ENCODE peak calls at places on chromosomes 16 and 17, in seven cellular contexts. One of them, this sample, is unnamed.

GRCh38 chr17:73340093-73340596 is 28.3 kb upstream of the CDC42EP4 start:
- DNase-seq in AG10803: peak
- DNase-seq in heart right ventricle: no peak
- DNase-seq in IMR-90: peak
- DNase-seq in adrenal gland: peak
- DNase-seq in ovary: no peak
- DNase-seq in HepG2: peak
- DNase-seq in this sample: no peak

GRCh38 chr16:81711609-81712329 is 67.3 kb upstream of the PLCG2 start:
- DNase-seq in heart right ventricle: no peak
- DNase-seq in HepG2: no peak
- DNase-seq in adrenal gland: peak
- DNase-seq in IMR-90: peak
- DNase-seq in AG10803: peak
- DNase-seq in ovary: peak
- DNase-seq in this sample: no peak

GRCh38 chr16:1119766-1120611 is 23.9 kb upstream of the C1QTNF8 start:
- DNase-seq in heart right ventricle: no peak
- DNase-seq in AG10803: no peak
- DNase-seq in ovary: no peak
- DNase-seq in adrenal gland: no peak
- DNase-seq in HepG2: no peak
- DNase-seq in IMR-90: no peak
- DNase-seq in this sample: no peak

GRCh38 chr16:85308585-85309540 is 196.6 kb upstream of the CIBAR2 start:
- DNase-seq in HepG2: no peak
- DNase-seq in heart right ventricle: no peak
- DNase-seq in AG10803: no peak
- DNase-seq in ovary: no peak
- DNase-seq in IMR-90: no peak
- DNase-seq in adrenal gland: no peak
- DNase-seq in this sample: no peak

GRCh38 chr17:77304051-77304745 is 163.4 kb downstream of the SEC14L1 start:
- DNase-seq in ovary: no peak
- DNase-seq in IMR-90: no peak
- DNase-seq in AG10803: peak
- DNase-seq in HepG2: no peak
- DNase-seq in heart right ventricle: no peak
- DNase-seq in adrenal gland: no peak
- DNase-seq in this sample: no peak

GRCh38 chr17:61532818-61533217 is 58.2 kb downstream of the NACA2 start:
- DNase-seq in adrenal gland: no peak
- DNase-seq in heart right ventricle: no peak
- DNase-seq in HepG2: no peak
- DNase-seq in AG10803: no peak
- DNase-seq in IMR-90: no peak
- DNase-seq in ovary: no peak
- DNase-seq in this sample: no peak

GRCh38 chr17:72644481-72644880 is 448.0 kb downstream of the SLC39A11 start:
- DNase-seq in adrenal gland: no peak
- DNase-seq in ovary: no peak
- DNase-seq in AG10803: no peak
- DNase-seq in heart right ventricle: no peak
- DNase-seq in IMR-90: no peak
- DNase-seq in HepG2: no peak
- DNase-seq in this sample: no peak

GRCh38 chr17:66437466-66438026 is 135.1 kb downstream of the PRKCA start:
- DNase-seq in HepG2: no peak
- DNase-seq in IMR-90: no peak
- DNase-seq in ovary: no peak
- DNase-seq in heart right ventricle: no peak
- DNase-seq in AG10803: peak
- DNase-seq in adrenal gland: no peak
- DNase-seq in this sample: no peak

GRCh38 chr17:62648954-62649294 is 21.5 kb downstream of the MRC2 start:
- DNase-seq in heart right ventricle: no peak
- DNase-seq in adrenal gland: no peak
- DNase-seq in ovary: no peak
- DNase-seq in AG10803: no peak
- DNase-seq in HepG2: no peak
- DNase-seq in IMR-90: no peak
- DNase-seq in this sample: no peak

GRCh38 chr16:1818204-1818872 is 8.3 kb downstream of the HAGH start:
- DNase-seq in heart right ventricle: no peak
- DNase-seq in IMR-90: no peak
- DNase-seq in adrenal gland: peak
- DNase-seq in AG10803: no peak
- DNase-seq in HepG2: no peak
- DNase-seq in ovary: no peak
- DNase-seq in this sample: no peak

GRCh38 chr16:75931043-75931442 is 204.8 kb upstream of the CPHXL start:
- DNase-seq in AG10803: no peak
- DNase-seq in HepG2: no peak
- DNase-seq in ovary: no peak
- DNase-seq in IMR-90: peak
- DNase-seq in adrenal gland: no peak
- DNase-seq in heart right ventricle: no peak
- DNase-seq in this sample: no peak

GRCh38 chr16:9954181-9954580 is 228.0 kb downstream of the GRIN2A start:
- DNase-seq in heart right ventricle: no peak
- DNase-seq in HepG2: no peak
- DNase-seq in ovary: no peak
- DNase-seq in AG10803: peak
- DNase-seq in adrenal gland: no peak
- DNase-seq in IMR-90: no peak
- DNase-seq in this sample: no peak

GRCh38 chr17:45225051-45225700 is 3.5 kb downstream of the FMNL1 start:
- DNase-seq in ovary: no peak
- DNase-seq in IMR-90: no peak
- DNase-seq in AG10803: no peak
- DNase-seq in heart right ventricle: no peak
- DNase-seq in adrenal gland: no peak
- DNase-seq in HepG2: no peak
- DNase-seq in this sample: no peak

GRCh38 chr17:3920940-3921852 is 4.9 kb upstream of the P2RX1 start:
- DNase-seq in IMR-90: no peak
- DNase-seq in adrenal gland: no peak
- DNase-seq in HepG2: no peak
- DNase-seq in ovary: no peak
- DNase-seq in AG10803: no peak
- DNase-seq in heart right ventricle: no peak
- DNase-seq in this sample: no peak

GRCh38 chr16:3187798-3188674 is at the start of gene OR1F1:
- DNase-seq in HepG2: peak
- DNase-seq in heart right ventricle: no peak
- DNase-seq in ovary: no peak
- DNase-seq in AG10803: peak
- DNase-seq in IMR-90: peak
- DNase-seq in adrenal gland: no peak
- DNase-seq in this sample: no peak

GRCh38 chr16:85615852-85616607 is 2.9 kb downstream of the GSE1 start:
- DNase-seq in adrenal gland: peak
- DNase-seq in heart right ventricle: peak
- DNase-seq in AG10803: peak
- DNase-seq in HepG2: peak
- DNase-seq in ovary: peak
- DNase-seq in IMR-90: peak
- DNase-seq in this sample: peak

GRCh38 chr17:43366809-43367587 is 31.8 kb upstream of the ARL4D start:
- DNase-seq in AG10803: peak
- DNase-seq in heart right ventricle: no peak
- DNase-seq in IMR-90: no peak
- DNase-seq in adrenal gland: no peak
- DNase-seq in HepG2: no peak
- DNase-seq in ovary: peak
- DNase-seq in this sample: no peak

DNA sequence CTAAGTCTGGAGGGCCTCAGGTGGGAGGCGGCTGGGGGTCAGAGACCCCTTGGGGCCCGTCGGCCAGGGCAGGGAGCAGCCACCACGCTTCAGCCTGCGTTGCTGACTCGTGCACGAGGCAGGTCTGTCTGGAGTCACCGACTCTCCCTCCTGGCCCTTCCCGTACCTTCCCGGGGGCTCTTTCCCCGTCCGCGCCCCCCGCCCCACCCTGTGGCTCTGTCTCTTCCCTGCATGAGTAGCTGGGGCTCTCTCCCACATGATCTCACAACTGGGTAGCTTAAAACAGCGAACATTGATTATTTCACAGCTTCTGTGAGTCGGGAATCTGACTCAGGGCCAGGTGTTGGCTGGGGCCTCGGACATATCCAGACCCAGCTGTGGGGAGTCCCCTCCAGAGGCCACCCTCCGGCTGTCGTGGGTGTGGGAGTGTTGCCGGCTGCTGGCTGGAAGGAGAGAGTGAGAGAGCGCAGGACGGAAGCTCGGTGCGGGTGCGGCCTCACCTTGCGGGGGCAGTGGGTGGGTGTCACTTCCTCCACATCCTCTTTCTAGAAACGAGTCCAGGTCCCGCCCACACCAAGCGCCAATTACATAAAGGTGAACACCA is 17.3 kb downstream of the BAHCC1 start:
- DNase-seq in IMR-90: peak
- DNase-seq in heart right ventricle: peak
- DNase-seq in HepG2: no peak
- DNase-seq in AG10803: no peak
- DNase-seq in ovary: no peak
- DNase-seq in adrenal gland: no peak
- DNase-seq in this sample: no peak
- TF ChIP-seq CTCF in IMR-90: no peak
- TF ChIP-seq CTCF in heart right ventricle: no peak
- TF ChIP-seq CTCF in HepG2: no peak
- TF ChIP-seq CTCF in AG10803: no peak
- TF ChIP-seq CTCF in ovary: no peak
- TF ChIP-seq CTCF in adrenal gland: no peak
- TF ChIP-seq CTCF in this sample: no peak

GRCh38 chr17:80277751-80278671 is 17.4 kb downstream of the RNF213 start:
- DNase-seq in AG10803: no peak
- DNase-seq in heart right ventricle: no peak
- DNase-seq in IMR-90: no peak
- DNase-seq in ovary: no peak
- DNase-seq in HepG2: no peak
- DNase-seq in adrenal gland: peak
- DNase-seq in this sample: no peak

GRCh38 chr17:80283116-80283852 is 22.6 kb downstream of the RNF213 start:
- DNase-seq in adrenal gland: peak
- DNase-seq in AG10803: no peak
- DNase-seq in IMR-90: no peak
- DNase-seq in HepG2: no peak
- DNase-seq in heart right ventricle: no peak
- DNase-seq in ovary: no peak
- DNase-seq in this sample: no peak

GRCh38 chr17:80281516-80281915 is 20.9 kb downstream of the RNF213 start:
- DNase-seq in adrenal gland: no peak
- DNase-seq in heart right ventricle: no peak
- DNase-seq in ovary: no peak
- DNase-seq in AG10803: no peak
- DNase-seq in HepG2: no peak
- DNase-seq in IMR-90: no peak
- DNase-seq in this sample: no peak

GRCh38 chr17:80284631-80285030 is 24.0 kb downstream of the RNF213 start:
- DNase-seq in ovary: no peak
- DNase-seq in adrenal gland: no peak
- DNase-seq in heart right ventricle: no peak
- DNase-seq in HepG2: no peak
- DNase-seq in IMR-90: no peak
- DNase-seq in AG10803: no peak
- DNase-seq in this sample: no peak

DNA sequence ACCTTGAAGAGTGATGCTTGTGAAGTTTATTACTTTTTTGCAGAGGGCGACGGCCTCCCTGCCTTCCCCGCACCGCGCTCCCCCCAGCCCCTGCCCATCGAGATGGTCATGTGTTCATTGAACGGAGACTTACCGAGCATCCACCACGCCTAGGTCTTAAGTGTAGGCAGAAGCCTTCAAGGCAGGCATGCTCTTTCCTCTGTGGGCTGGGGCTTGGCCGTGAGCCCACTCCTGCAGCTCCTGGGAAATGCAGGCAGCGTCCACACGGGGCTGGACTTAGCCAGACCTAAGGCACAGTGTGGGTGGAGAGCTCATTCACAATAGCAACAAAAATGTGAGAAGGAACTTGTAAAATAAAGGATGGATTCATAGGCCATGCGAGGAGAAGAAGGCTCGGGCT is 19.2 kb downstream of the RNF213 start:
- DNase-seq in heart right ventricle: peak
- DNase-seq in ovary: peak
- DNase-seq in HepG2: no peak
- DNase-seq in AG10803: peak
- DNase-seq in IMR-90: peak
- DNase-seq in adrenal gland: peak
- DNase-seq in this sample: no peak
- TF ChIP-seq CTCF in heart right ventricle: no peak
- TF ChIP-seq CTCF in ovary: no peak
- TF ChIP-seq CTCF in HepG2: no peak
- TF ChIP-seq CTCF in AG10803: peak
- TF ChIP-seq CTCF in IMR-90: peak
- TF ChIP-seq CTCF in adrenal gland: peak
- TF ChIP-seq CTCF in this sample: no peak

GRCh38 chr17:7261377-7262191 is 694 bp downstream of the CLDN7 start:
- DNase-seq in heart right ventricle: no peak
- DNase-seq in IMR-90: no peak
- DNase-seq in adrenal gland: no peak
- DNase-seq in AG10803: no peak
- DNase-seq in ovary: no peak
- DNase-seq in HepG2: no peak
- DNase-seq in this sample: no peak
- TF ChIP-seq CTCF in heart right ventricle: no peak
- TF ChIP-seq CTCF in IMR-90: no peak
- TF ChIP-seq CTCF in adrenal gland: no peak
- TF ChIP-seq CTCF in AG10803: no peak
- TF ChIP-seq CTCF in ovary: no peak
- TF ChIP-seq CTCF in HepG2: no peak
- TF ChIP-seq CTCF in this sample: no peak

GRCh38 chr16:77437859-77438258 is 3.0 kb upstream of the ADAMTS18 start:
- DNase-seq in ovary: no peak
- DNase-seq in heart right ventricle: no peak
- DNase-seq in HepG2: no peak
- DNase-seq in adrenal gland: no peak
- DNase-seq in AG10803: peak
- DNase-seq in IMR-90: no peak
- DNase-seq in this sample: no peak
- TF ChIP-seq CTCF in ovary: no peak
- TF ChIP-seq CTCF in heart right ventricle: no peak
- TF ChIP-seq CTCF in HepG2: peak
- TF ChIP-seq CTCF in adrenal gland: no peak
- TF ChIP-seq CTCF in AG10803: peak
- TF ChIP-seq CTCF in IMR-90: no peak
- TF ChIP-seq CTCF in this sample: peak

GRCh38 chr17:82424863-82425159 is 6.4 kb upstream of the OGFOD3 start:
- DNase-seq in IMR-90: no peak
- DNase-seq in HepG2: no peak
- DNase-seq in heart right ventricle: no peak
- DNase-seq in adrenal gland: no peak
- DNase-seq in ovary: no peak
- DNase-seq in AG10803: no peak
- DNase-seq in this sample: no peak
- TF ChIP-seq CTCF in IMR-90: no peak
- TF ChIP-seq CTCF in HepG2: no peak
- TF ChIP-seq CTCF in heart right ventricle: no peak
- TF ChIP-seq CTCF in adrenal gland: no peak
- TF ChIP-seq CTCF in ovary: no peak
- TF ChIP-seq CTCF in AG10803: no peak
- TF ChIP-seq CTCF in this sample: no peak